ENCODE peak calls at places on chromosomes 5 and 9, in five cellular contexts. Y is GM12878, Z is SK-N-SH, L is HepG2, I is K562. V is an unnamed sample.
A peak's percentile ranks its signal among the peaks of the same experiment; 100 is the strongest.

GRCh38 chr5:132446621-132447020 is 44.0 kb downstream of the IRF1 start:
- DNase-seq in Y (no peak), Z (no peak), L (no peak), I (no peak), V (no peak)

GRCh38 chr5:108659531-108659930 is 88.2 kb upstream of the FER start:
- DNase-seq in Y (no peak), Z (no peak), L (no peak), I (no peak), V (no peak)

GRCh38 chr5:58933891-58934628 is 351.2 kb downstream of the RAB3C start:
- DNase-seq in Y (no peak), Z (no peak), L (no peak), I (no peak), V (no peak)

GRCh38 chr5:148898413-148899075 is 72.1 kb downstream of the ADRB2 start:
- DNase-seq in Y (no peak), Z (no peak), L (no peak), I (no peak), V (no peak)

GRCh38 chr9:1058826-1059225 is 8.7 kb downstream of the DMRT2 start:
- DNase-seq in Y (no peak), Z (no peak), L (no peak), I (no peak), V (no peak)

GRCh38 chr5:5252106-5252505 is 112.0 kb downstream of the ADAMTS16 start:
- DNase-seq in Y (no peak), Z (no peak), L (no peak), I (no peak), V (no peak)

GRCh38 chr5:119343042-119343441 is 12.8 kb upstream of the TNFAIP8 start:
- DNase-seq in Y (no peak), Z (no peak), L (no peak), I (no peak), V (no peak)

GRCh38 chr5:11072556-11072955 is 311.5 kb upstream of the DAP start:
- DNase-seq in Y (no peak), Z (peak; percentile 14), L (no peak), I (no peak), V (no peak)

GRCh38 chr5:103938151-103938671 is 375.6 kb upstream of the NUDT12 start:
- DNase-seq in Y (no peak), Z (no peak), L (no peak), I (no peak), V (no peak)

GRCh38 chr5:27598576-27598975 is 560.2 kb upstream of the CDH9 start:
- DNase-seq in Y (no peak), Z (no peak), L (no peak), I (no peak), V (no peak)

GRCh38 chr9:109968702-109969450 is 188.9 kb downstream of the PALM2AKAP2 start:
- DNase-seq in Y (no peak), Z (no peak), L (peak; percentile 6), I (no peak), V (no peak)

GRCh38 chr9:14883310-14883944 is 26.8 kb downstream of the FREM1 start:
- DNase-seq in Y (no peak), Z (no peak), L (no peak), I (no peak), V (no peak)

GRCh38 chr5:39689919-39690318 is 265.1 kb upstream of the DAB2 start:
- DNase-seq in Y (no peak), Z (no peak), L (no peak), I (no peak), V (no peak)

GRCh38 chr5:60178101-60178500 is 284.6 kb upstream of the PDE4D start:
- DNase-seq in Y (no peak), Z (no peak), L (no peak), I (no peak), V (no peak)

GRCh38 chr5:58266402-58266801 is 193.5 kb downstream of the PLK2 start:
- DNase-seq in Y (no peak), Z (no peak), L (no peak), I (no peak), V (no peak)

GRCh38 chr9:24879591-24879990 is 333.9 kb upstream of the IZUMO3 start:
- DNase-seq in Y (no peak), Z (no peak), L (no peak), I (no peak), V (no peak)

GRCh38 chr9:126502417-126503332 is 111.1 kb upstream of the LMX1B start:
- DNase-seq in Y (no peak), Z (no peak), L (no peak), I (no peak), V (no peak)
- TF ChIP-seq REST in Y (no peak), Z (no peak), L (no peak), I (no peak), V (no peak)

GRCh38 chr5:102666164-102666951 is 88.7 kb upstream of the PAM start:
- DNase-seq in Y (no peak), Z (peak; percentile 52), L (no peak), I (no peak), V (no peak)
- TF ChIP-seq GABPA in Y (no peak), Z (no peak), L (no peak), I (no peak), V (no peak)

GRCh38 chr5:106875591-106876297 is 795.0 kb downstream of the EFNA5 start:
- DNase-seq in Y (no peak), Z (no peak), L (peak; percentile 62), I (peak; percentile 11), V (peak; percentile 8)
- TF ChIP-seq REST in Y (no peak), Z (no peak), L (no peak), I (no peak), V (no peak)

GRCh38 chr9:33445389-33445881 is 2.0 kb downstream of the AQP3 start:
- DNase-seq in Y (no peak), Z (no peak), L (no peak), I (no peak), V (no peak)
- TF ChIP-seq GABPA in Y (no peak), Z (no peak), L (no peak), I (no peak), V (no peak)

GRCh38 chr9:132547436-132547835 is 35.0 kb upstream of the BARHL1 start:
- DNase-seq in Y (no peak), Z (no peak), L (no peak), I (no peak), V (no peak)

GRCh38 chr9:132545578-132545977 is 36.8 kb upstream of the BARHL1 start:
- DNase-seq in Y (no peak), Z (no peak), L (no peak), I (no peak), V (no peak)

GRCh38 chr9:132547976-132548730 is 34.3 kb upstream of the BARHL1 start:
- DNase-seq in Y (no peak), Z (no peak), L (no peak), I (no peak), V (no peak)

GRCh38 chr9:132547052-132547431 is 35.4 kb upstream of the BARHL1 start:
- DNase-seq in Y (no peak), Z (no peak), L (no peak), I (no peak), V (no peak)

DNA sequence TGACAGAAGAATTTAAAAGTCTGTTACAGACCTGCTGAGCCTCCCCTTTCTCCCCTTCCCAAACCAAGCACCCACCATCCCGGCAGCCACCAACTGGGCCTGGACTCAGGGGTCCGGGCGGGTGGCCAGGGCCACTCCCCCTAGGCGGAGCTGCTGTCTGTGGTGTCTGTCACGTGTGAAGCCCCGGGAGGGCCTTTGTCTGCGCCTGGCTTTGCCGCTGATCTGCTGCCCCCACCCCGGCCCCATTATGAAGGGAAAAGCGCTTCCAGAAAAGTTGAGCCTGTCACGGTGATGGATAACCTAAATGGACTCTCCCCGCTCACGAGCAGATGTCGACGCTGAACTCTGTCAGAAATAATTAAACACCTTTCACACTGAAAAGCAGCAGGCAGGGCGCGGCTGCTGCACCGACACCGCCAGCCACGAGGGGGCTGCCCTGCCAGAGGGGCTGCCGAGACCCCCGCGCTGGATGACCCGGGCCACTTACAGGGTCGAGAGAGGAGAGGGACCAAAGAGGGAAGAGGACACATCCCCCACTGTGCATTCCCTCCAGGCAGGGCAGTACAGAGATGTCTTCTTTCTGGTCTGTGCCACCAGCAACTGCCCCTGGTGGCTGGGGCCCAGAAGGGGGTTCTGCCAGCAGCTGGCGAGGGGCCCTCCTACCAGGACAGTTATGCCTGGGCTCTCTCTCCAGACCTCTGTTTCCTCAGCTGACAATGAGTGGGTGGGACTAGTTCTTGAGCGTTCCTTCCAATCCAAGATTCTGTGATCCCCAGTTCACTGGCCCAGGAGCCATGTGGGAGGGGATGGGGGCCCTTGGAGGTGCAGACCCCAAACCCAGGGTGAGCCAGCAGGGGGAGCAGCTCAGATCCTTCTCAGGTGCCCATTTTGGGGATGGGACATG is 36.0 kb upstream of the BARHL1 start:
- DNase-seq in Y (no peak), Z (peak; percentile 96), L (no peak), I (peak; percentile 39), V (no peak)
- TF ChIP-seq REST in Y (no peak), Z (no peak), L (no peak), I (no peak), V (no peak)

DNA sequence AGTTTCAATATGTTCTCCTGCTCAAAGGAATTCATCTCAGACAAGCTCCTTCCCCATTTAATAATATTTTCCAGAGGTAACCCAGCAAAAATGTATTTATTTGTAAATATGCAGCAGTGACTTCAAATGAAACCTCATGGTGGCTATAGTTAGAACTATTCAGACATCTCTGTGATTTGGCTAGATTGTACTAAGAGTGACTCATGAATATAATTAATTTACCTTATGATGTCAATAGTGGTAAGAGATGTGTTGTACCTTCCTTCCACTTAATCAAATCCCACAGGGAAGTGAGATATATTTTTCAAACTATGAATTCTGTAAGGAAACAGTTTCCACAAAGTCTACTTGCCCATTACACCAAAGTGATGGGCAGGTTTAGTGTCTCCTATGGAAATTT is 34.1 kb upstream of the SPDL1 start:
- DNase-seq in Y (no peak), Z (no peak), L (no peak), I (no peak), V (no peak)
- TF ChIP-seq GABPA in Y (no peak), Z (no peak), L (no peak), I (no peak), V (no peak)

GRCh38 chr9:35828716-35829083 is at the start of gene FAM221B:
- DNase-seq in Y (no peak), Z (no peak), L (no peak), I (no peak), V (no peak)

GRCh38 chr9:35829764-35830096 is 702 bp downstream of the TMEM8B start:
- DNase-seq in Y (no peak), Z (no peak), L (peak; percentile 22), I (no peak), V (no peak)

GRCh38 chr9:35831040-35831439 is 2.0 kb downstream of the TMEM8B start:
- DNase-seq in Y (no peak), Z (no peak), L (no peak), I (no peak), V (no peak)

GRCh38 chr9:35827486-35827885 is 1.0 kb downstream of the FAM221B start:
- DNase-seq in Y (no peak), Z (no peak), L (no peak), I (no peak), V (no peak)

GRCh38 chr9:35829084-35829763 is at the start of gene TMEM8B:
- DNase-seq in Y (no peak), Z (peak; percentile 97), L (peak; percentile 83), I (peak; percentile 94), V (peak; percentile 63)
- TF ChIP-seq REST in Y (no peak), Z (no peak), L (no peak), I (no peak), V (no peak)